ENCODE peak calls at places on chromosomes 3 and 15, in eight cellular contexts. V is coronary artery, L is MCF 10A, D is AG04449, E is A549, Z is foreskin fibroblast, K is colonic mucosa, Y is kidney. A is an unnamed sample.

GRCh38 chr3:125318859-125319258 is 56.3 kb downstream of the ZNF148 start:
- DNase-seq in V (no peak), L (no peak), D (no peak), E (no peak), Z (no peak), K (no peak), Y (no peak), A (no peak)

GRCh38 chr3:120418866-120419490 is 31.8 kb downstream of the FSTL1 start:
- DNase-seq in V (no peak), L (peak), D (no peak), E (peak), Z (peak), K (peak), Y (no peak), A (no peak)

GRCh38 chr15:71085809-71086208 is 29.5 kb upstream of the THSD4 start:
- DNase-seq in V (no peak), L (no peak), D (no peak), E (no peak), Z (no peak), K (no peak), Y (no peak), A (no peak)

GRCh38 chr3:60998855-60999254 is 252.4 kb downstream of the FHIT start:
- DNase-seq in V (no peak), L (peak), D (no peak), E (no peak), Z (peak), K (no peak), Y (no peak), A (no peak)

GRCh38 chr3:194884649-194885315 is 199.1 kb downstream of the FAM43A start:
- DNase-seq in V (no peak), L (peak), D (no peak), E (no peak), Z (no peak), K (no peak), Y (no peak), A (no peak)

GRCh38 chr3:40299721-40300335 is 9.7 kb upstream of the EIF1B start:
- DNase-seq in V (no peak), L (peak), D (peak), E (peak), Z (peak), K (no peak), Y (no peak), A (no peak)

GRCh38 chr3:106126016-106126525 is 257.3 kb upstream of the CBLB start:
- DNase-seq in V (no peak), L (no peak), D (no peak), E (no peak), Z (no peak), K (no peak), Y (no peak), A (no peak)

GRCh38 chr15:37765809-37766208 is 168.6 kb upstream of the TMCO5A start:
- DNase-seq in V (no peak), L (no peak), D (no peak), E (no peak), Z (peak), K (peak), Y (no peak), A (no peak)

GRCh38 chr3:4504340-4505261 is 11.5 kb downstream of the ITPR1 start:
- DNase-seq in V (no peak), L (peak), D (no peak), E (no peak), Z (peak), K (peak), Y (no peak), A (no peak)

GRCh38 chr3:149688122-149688757 is 30.4 kb upstream of the WWTR1 start:
- DNase-seq in V (no peak), L (peak), D (no peak), E (no peak), Z (no peak), K (no peak), Y (no peak), A (no peak)

GRCh38 chr15:84814826-84815375 is 2.3 kb upstream of the ALPK3 start:
- DNase-seq in V (no peak), L (no peak), D (no peak), E (no peak), Z (no peak), K (no peak), Y (no peak), A (no peak)

GRCh38 chr15:58707397-58707796 is 42.1 kb downstream of the ADAM10 start:
- DNase-seq in V (no peak), L (no peak), D (no peak), E (no peak), Z (no peak), K (no peak), Y (no peak), A (no peak)

GRCh38 chr15:34436956-34437442 is 609 bp downstream of the GOLGA8A start:
- DNase-seq in V (no peak), L (peak), D (no peak), E (no peak), Z (peak), K (no peak), Y (peak), A (no peak)

GRCh38 chr15:61003683-61004299 is 225.3 kb downstream of the RORA start:
- DNase-seq in V (no peak), L (no peak), D (no peak), E (no peak), Z (peak), K (no peak), Y (no peak), A (no peak)

GRCh38 chr3:129605593-129606521 is 619 bp downstream of the PLXND1 start:
- DNase-seq in V (no peak), L (no peak), D (no peak), E (peak), Z (peak), K (no peak), Y (no peak), A (no peak)
- TF ChIP-seq CTCF in V (no peak), L (no peak), D (no peak), E (no peak), Z (no peak), K (no peak), Y (no peak), A (no peak)

DNA sequence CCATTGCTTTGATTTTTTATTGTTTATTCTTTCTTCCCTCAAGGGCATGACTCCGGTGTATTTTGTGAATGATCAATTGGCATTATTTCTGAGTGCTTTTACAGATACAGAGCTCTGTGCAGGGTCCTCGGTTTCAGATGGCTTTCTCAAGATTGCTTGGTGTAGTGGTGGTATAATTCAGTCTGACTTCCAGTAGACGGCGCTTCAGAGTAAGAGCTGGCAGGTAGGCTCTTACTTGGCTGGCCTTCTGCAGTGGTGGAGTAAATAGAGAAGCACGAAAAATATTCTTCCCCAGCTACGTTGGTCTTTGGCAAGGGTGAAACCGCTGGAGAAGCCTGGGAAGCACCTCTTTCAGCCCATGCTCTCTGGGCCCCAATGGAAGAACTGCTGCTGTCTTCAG is 723.0 kb upstream of the BCHE start:
- DNase-seq in V (no peak), L (no peak), D (no peak), E (no peak), Z (no peak), K (no peak), Y (no peak), A (no peak)
- TF ChIP-seq CTCF in V (no peak), L (no peak), D (no peak), E (no peak), Z (no peak), K (no peak), Y (no peak), A (no peak)

GRCh38 chr3:14397531-14397930 is 4.9 kb upstream of the SLC6A6 start:
- DNase-seq in V (no peak), L (no peak), D (no peak), E (no peak), Z (no peak), K (no peak), Y (no peak), A (no peak)

GRCh38 chr3:14396293-14396692 is 6.1 kb upstream of the SLC6A6 start:
- DNase-seq in V (no peak), L (no peak), D (no peak), E (no peak), Z (no peak), K (no peak), Y (no peak), A (no peak)

GRCh38 chr3:14397940-14398800 is 4.2 kb upstream of the SLC6A6 start:
- DNase-seq in V (no peak), L (no peak), D (no peak), E (no peak), Z (no peak), K (no peak), Y (no peak), A (no peak)

GRCh38 chr3:14401692-14402303 is 608 bp upstream of the SLC6A6 start:
- DNase-seq in V (no peak), L (no peak), D (no peak), E (no peak), Z (no peak), K (no peak), Y (no peak), A (no peak)

DNA sequence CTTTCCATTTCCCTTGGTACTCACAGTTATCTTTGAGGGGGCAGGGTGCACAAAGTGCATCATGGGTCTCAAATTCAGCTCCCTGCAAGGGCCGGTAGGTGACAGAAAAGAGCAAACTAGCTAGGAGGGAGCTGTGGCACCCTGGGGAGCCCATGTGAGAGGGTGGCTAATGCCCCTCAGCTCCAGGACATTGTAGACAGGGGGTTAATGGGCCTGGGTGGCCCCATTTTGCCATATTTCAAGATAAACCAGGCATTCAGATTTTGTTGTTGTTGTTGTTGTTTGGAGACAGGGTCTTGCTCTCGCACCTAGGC is 3.6 kb upstream of the SLC6A6 start:
- DNase-seq in V (no peak), L (no peak), D (no peak), E (no peak), Z (no peak), K (no peak), Y (no peak), A (no peak)
- TF ChIP-seq CTCF in V (no peak), L (no peak), D (no peak), E (no peak), Z (no peak), K (no peak), Y (no peak), A (no peak)

GRCh38 chr3:13520326-13520880 is 28.5 kb upstream of the FBLN2 start:
- DNase-seq in V (no peak), L (no peak), D (no peak), E (no peak), Z (no peak), K (no peak), Y (peak), A (no peak)

GRCh38 chr3:13521309-13521708 is 27.6 kb upstream of the FBLN2 start:
- DNase-seq in V (no peak), L (no peak), D (no peak), E (no peak), Z (no peak), K (no peak), Y (no peak), A (no peak)

GRCh38 chr3:13517253-13517977 is 31.5 kb upstream of the FBLN2 start:
- DNase-seq in V (peak), L (no peak), D (no peak), E (no peak), Z (no peak), K (no peak), Y (peak), A (no peak)

GRCh38 chr3:13518516-13519351 is 30.2 kb upstream of the FBLN2 start:
- DNase-seq in V (no peak), L (no peak), D (no peak), E (no peak), Z (peak), K (no peak), Y (peak), A (no peak)

DNA sequence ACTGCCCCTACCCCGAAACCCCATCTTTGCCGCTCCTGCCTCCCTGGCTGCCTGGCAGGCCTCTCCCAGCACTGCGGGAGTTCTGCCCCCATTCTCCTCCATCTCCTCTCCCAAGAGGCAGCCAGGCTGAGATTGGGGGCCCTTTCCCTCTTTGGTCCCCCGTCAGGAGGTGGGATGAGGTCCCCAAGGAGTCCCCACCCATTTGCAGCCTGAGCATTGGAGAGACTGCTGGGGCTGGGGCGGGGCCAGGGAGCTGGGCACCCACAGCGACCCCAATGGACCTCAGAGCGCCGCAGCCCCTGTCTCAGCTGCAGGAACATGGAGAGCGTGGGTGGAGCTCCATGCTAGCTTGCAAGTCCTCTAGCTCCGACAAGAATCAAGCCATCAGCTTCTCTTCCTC is 29.5 kb upstream of the FBLN2 start:
- DNase-seq in V (no peak), L (no peak), D (no peak), E (no peak), Z (no peak), K (no peak), Y (peak), A (no peak)
- TF ChIP-seq CTCF in V (no peak), L (no peak), D (no peak), E (no peak), Z (no peak), K (no peak), Y (no peak), A (no peak)

DNA sequence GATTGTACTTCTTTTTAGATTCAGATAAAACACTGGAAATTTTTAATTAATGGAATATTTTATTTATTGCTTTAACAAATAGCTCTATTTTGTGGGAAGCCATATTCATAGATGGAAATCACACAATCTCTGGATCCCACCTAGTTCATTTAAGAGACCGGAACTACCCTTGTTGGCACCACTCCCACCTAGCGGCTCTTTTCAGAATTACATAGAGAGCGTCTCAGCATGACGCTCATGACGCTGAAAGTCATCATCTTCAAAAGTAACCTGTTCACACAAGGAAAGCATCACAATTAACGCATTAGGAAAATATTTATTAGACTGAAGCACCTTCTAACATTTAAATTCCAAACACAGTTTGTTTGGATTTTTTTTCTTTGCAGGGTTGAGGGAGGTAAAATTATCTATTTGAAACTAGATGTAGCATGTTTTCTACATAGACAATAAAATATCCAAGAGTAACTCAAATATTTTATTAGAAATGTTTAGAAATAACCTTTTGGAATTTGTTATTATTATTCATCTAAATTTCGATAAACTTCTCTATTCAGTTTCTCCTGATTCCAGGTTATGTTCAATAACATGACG is 214.9 kb upstream of the ARRDC4 start:
- DNase-seq in V (no peak), L (peak), D (no peak), E (peak), Z (peak), K (peak), Y (no peak), A (peak)
- TF ChIP-seq CTCF in V (no peak), L (peak), D (no peak), E (peak), Z (peak), K (peak), Y (peak), A (peak)

DNA sequence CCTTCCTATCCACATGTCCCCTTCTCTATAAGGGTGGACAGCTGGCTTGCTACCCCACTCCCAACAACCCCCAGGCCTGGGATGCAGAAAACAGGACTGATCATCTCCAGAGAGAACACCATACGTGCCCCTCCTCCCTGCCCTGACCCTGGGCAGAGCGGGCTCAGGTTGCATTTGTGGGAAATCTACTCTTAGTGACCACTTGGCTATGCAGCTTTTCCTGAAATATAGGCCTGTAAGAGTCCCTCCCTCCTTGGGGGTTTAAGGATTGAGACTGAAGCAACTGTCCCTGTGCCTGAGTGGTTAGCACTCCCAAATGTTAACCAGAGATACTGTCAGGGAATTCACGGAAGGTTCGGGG is 11.7 kb downstream of the SH2D7 start:
- DNase-seq in V (no peak), L (no peak), D (no peak), E (no peak), Z (no peak), K (no peak), Y (no peak), A (no peak)
- TF ChIP-seq CTCF in V (no peak), L (no peak), D (no peak), E (no peak), Z (no peak), K (no peak), Y (no peak), A (no peak)

GRCh38 chr3:100634493-100635272 is 25.3 kb downstream of the ADGRG7 start:
- DNase-seq in V (no peak), L (peak), D (no peak), E (peak), Z (peak), K (peak), Y (peak), A (no peak)
- TF ChIP-seq CTCF in V (no peak), L (no peak), D (no peak), E (peak), Z (no peak), K (peak), Y (no peak), A (peak)